ENCODE peak calls at places on chromosomes 5 and 9, in nine cellular contexts. G, A, O, H, M, V, L, S and F are unnamed samples.

GRCh38 chr9:70405808-70406445 is 8.5 kb downstream of the KLF9 start:
- DNase-seq in L (peak; percentile 59), V (no peak), M (no peak), G (no peak), A (no peak), O (no peak), H (no peak), S (no peak), F (no peak)

GRCh38 chr9:134088064-134088725 is 20.4 kb upstream of the BRD3 start:
- DNase-seq in H (no peak), G (no peak), M (no peak), L (no peak), O (no peak), S (no peak), V (no peak), A (no peak), F (no peak)

GRCh38 chr5:39850291-39850690 is 425.5 kb upstream of the DAB2 start:
- DNase-seq in L (no peak), A (no peak), G (no peak), H (no peak), V (no peak), O (no peak), S (no peak), M (no peak), F (no peak)

GRCh38 chr5:120388016-120388781 is 75.9 kb upstream of the PRR16 start:
- DNase-seq in G (no peak), L (peak; percentile 93), H (peak; percentile 13), S (no peak), M (peak; percentile 81), A (no peak), V (no peak), O (no peak), F (no peak)

GRCh38 chr5:124439609-124440008 is 306.8 kb downstream of the ZNF608 start:
- DNase-seq in H (no peak), S (no peak), G (no peak), M (no peak), O (no peak), L (no peak), A (no peak), V (no peak), F (no peak)

GRCh38 chr9:108053555-108054061 is 564.0 kb upstream of the KLF4 start:
- DNase-seq in V (no peak), O (no peak), G (no peak), S (no peak), A (no peak), L (peak; percentile 87), H (peak; percentile 70), M (no peak), F (no peak)

GRCh38 chr5:159022178-159022556 is 77.5 kb downstream of the EBF1 start:
- DNase-seq in O (no peak), S (no peak), G (no peak), M (peak; percentile 14), H (no peak), V (no peak), L (peak; percentile 78), A (no peak), F (peak; percentile 79)

GRCh38 chr9:132409828-132410528 is at the start of gene CFAP77:
- DNase-seq in G (no peak), O (peak; percentile 85), M (peak; percentile 58), V (no peak), A (peak; percentile 39), L (peak; percentile 48), H (no peak), S (no peak), F (no peak)

GRCh38 chr9:36213989-36214388 is 23.3 kb downstream of the CLTA start:
- DNase-seq in S (no peak), L (no peak), M (no peak), G (no peak), V (no peak), A (no peak), O (no peak), H (no peak), F (no peak)